ENCODE peak calls at places on chromosome 18, in four cellular contexts. H is cardiac fibroblast; D is stimulated activated CD4-positive, alpha-beta T cell treated with anti-CD3 and anti-CD28 coated beads, Interleukin-12 subunit alpha, Interleukin-12 subunit beta, amount 100 ng/mL, for 48 hours; G is AG10803. X is an unnamed sample.

GRCh38 chr18:74397572-74397971 is 59.5 kb downstream of the DIPK1C start:
- DNase-seq in G (no peak), H (no peak), D (no peak), X (no peak)

GRCh38 chr18:23573948-23574431 is 12.3 kb downstream of the NPC1 start:
- DNase-seq in H (peak; percentile 65), D (no peak), G (peak; percentile 49), X (no peak)

GRCh38 chr18:62201870-62202269 is 14.8 kb downstream of the RELCH start:
- DNase-seq in G (no peak), H (no peak), D (no peak), X (no peak)

GRCh38 chr18:28007841-28008240 is 169.1 kb downstream of the CDH2 start:
- DNase-seq in D (no peak), G (peak; percentile 48), H (peak; percentile 18), X (no peak)

GRCh38 chr18:67525328-67526110 is 9.0 kb upstream of the DSEL start:
- DNase-seq in D (no peak), G (peak; percentile 99), H (peak; percentile 99), X (peak; percentile 79)

GRCh38 chr18:55839350-55839749 is 251.4 kb upstream of the TCF4 start:
- DNase-seq in G (peak; percentile 84), H (peak; percentile 47), D (no peak), X (no peak)

GRCh38 chr18:8121942-8122480 is 487.2 kb upstream of the RAB12 start:
- DNase-seq in D (no peak), G (peak; percentile 61), H (peak; percentile 52), X (no peak)

GRCh38 chr18:6498265-6498664 is 83.6 kb upstream of the L3MBTL4 start:
- DNase-seq in D (no peak), H (no peak), G (no peak), X (no peak)

GRCh38 chr18:45423664-45424063 is 191.6 kb upstream of the SLC14A2 start:
- DNase-seq in H (no peak), D (no peak), G (peak; percentile 51), X (no peak)

GRCh38 chr18:5455644-5456043 is 88.2 kb downstream of the EPB41L3 start:
- DNase-seq in G (peak; percentile 40), H (peak; percentile 75), D (no peak), X (peak; percentile 76)

GRCh38 chr18:22935431-22935830 is 2.3 kb downstream of the RBBP8 start:
- DNase-seq in H (peak; percentile 6), G (no peak), D (no peak), X (no peak)

GRCh38 chr18:47036298-47036874 is 965 bp upstream of the ELOA2 start:
- DNase-seq in H (peak; percentile 41), G (peak; percentile 25), D (no peak), X (peak; percentile 34)

X was measured in pons.